ENCODE peak calls at places on chromosome X, in seven cellular contexts. D is GM23248; E is heart left ventricle; K is activated CD4-positive, CD25-positive, alpha-beta regulatory T cell; G is NCI-H1092 treated with DMSO at 0.1 percent for 48 hours; A is activated naive CD4-positive, alpha-beta T cell treated with anti-CD3 and anti-CD28 coated beads, Interleukin-2, amount 50 U/mL, for 72 hours; X is effector memory CD4-positive, alpha-beta T cell. Q is an unnamed sample.

GRCh38 chrX:22095306-22095705 is 63.2 kb downstream of the PHEX start:
- DNase-seq in D (peak; percentile 77), E (peak; percentile 42), X (no peak), K (no peak), A (no peak), G (no peak), Q (no peak)

GRCh38 chrX:13091111-13091765 is 46.8 kb upstream of the FAM9C start:
- DNase-seq in A (peak; percentile 15), G (no peak), X (no peak), K (no peak), D (no peak), E (no peak), Q (no peak)

GRCh38 chrX:151708821-151709220 is 7.0 kb upstream of the FATE1 start:
- DNase-seq in E (no peak), D (no peak), X (no peak), G (no peak), A (no peak), K (no peak), Q (no peak)

GRCh38 chrX:42495139-42495538 is 282.8 kb downstream of the PPP1R2C start:
- DNase-seq in G (peak; percentile 1), A (no peak), X (no peak), K (no peak), D (no peak), E (no peak), Q (peak; percentile 58)

GRCh38 chrX:144253356-144253755 is 369.5 kb downstream of the UBE2NL start:
- DNase-seq in X (no peak), G (no peak), E (no peak), K (no peak), A (no peak), D (no peak), Q (no peak)

GRCh38 chrX:53379747-53380146 is 42.7 kb downstream of the SMC1A start:
- DNase-seq in K (no peak), D (no peak), E (no peak), G (no peak), X (no peak), A (no peak), Q (no peak)

GRCh38 chrX:96424007-96424406 is 260.6 kb upstream of the DIAPH2 start:
- DNase-seq in G (no peak), K (no peak), X (no peak), E (no peak), A (no peak), D (peak; percentile 49), Q (no peak)

GRCh38 chrX:46820391-46821100 is 16.3 kb upstream of the RP2 start:
- DNase-seq in A (no peak), X (no peak), G (no peak), K (no peak), D (no peak), E (no peak), Q (no peak)

GRCh38 chrX:74063426-74064155 is 240.4 kb upstream of the ZCCHC13 start:
- DNase-seq in D (no peak), A (no peak), G (no peak), E (no peak), X (no peak), K (no peak), Q (no peak)

GRCh38 chrX:136847874-136848273 is 32.7 kb downstream of the RBMX start:
- DNase-seq in X (no peak), E (no peak), G (no peak), A (no peak), K (no peak), D (no peak), Q (no peak)

GRCh38 chrX:96987228-96987627 is 103.5 kb downstream of the RPA4 start:
- DNase-seq in D (peak; percentile 26), X (no peak), A (no peak), K (no peak), E (no peak), G (no peak), Q (no peak)

GRCh38 chrX:29617725-29618124 is 597.6 kb upstream of the MAGEB2 start:
- DNase-seq in K (no peak), G (no peak), E (no peak), X (no peak), A (no peak), D (peak; percentile 1), Q (no peak)

GRCh38 chrX:14528629-14529287 is 578 bp upstream of the GLRA2 start:
- DNase-seq in X (no peak), K (peak; percentile 2), D (peak; percentile 53), A (peak; percentile 56), G (peak; percentile 78), E (peak; percentile 31), Q (peak; percentile 41)

GRCh38 chrX:148333989-148334388 is 166.4 kb upstream of the AFF2 start:
- DNase-seq in E (no peak), D (no peak), G (no peak), A (no peak), K (no peak), X (no peak), Q (no peak)

GRCh38 chrX:44735498-44735897 is 108.3 kb upstream of the DUSP21 start:
- DNase-seq in K (no peak), G (no peak), D (no peak), X (no peak), E (no peak), A (no peak), Q (no peak)

GRCh38 chrX:8349816-8350544 is 114.7 kb upstream of the VCX3B start:
- DNase-seq in K (no peak), A (no peak), D (no peak), X (no peak), E (no peak), G (no peak), Q (no peak)

GRCh38 chrX:118251251-118251650 is 94.7 kb upstream of the WDR44 start:
- DNase-seq in X (no peak), E (no peak), A (no peak), G (no peak), D (peak; percentile 54), K (no peak), Q (no peak)

GRCh38 chrX:123962006-123962485 is 540 bp downstream of the STAG2 start:
- DNase-seq in G (no peak), E (no peak), D (peak; percentile 52), K (peak; percentile 3), X (no peak), A (no peak), Q (no peak)

GRCh38 chrX:141278306-141278705 is 36.0 kb upstream of the SPANXC start:
- DNase-seq in A (peak; percentile 2), K (no peak), G (peak; percentile 15), E (no peak), D (peak; percentile 29), X (no peak), Q (no peak)

GRCh38 chrX:120452131-120452530 is 17.0 kb downstream of the LAMP2 start:
- DNase-seq in G (peak; percentile 6), E (no peak), K (no peak), D (peak; percentile 59), X (no peak), A (no peak), Q (peak; percentile 52)

GRCh38 chrX:42746606-42747005 is 31.4 kb downstream of the PPP1R2C start:
- DNase-seq in E (no peak), D (peak; percentile 23), G (no peak), A (no peak), X (no peak), K (no peak), Q (no peak)

GRCh38 chrX:19888419-19888879 is 1.0 kb upstream of the SH3KBP1 start:
- DNase-seq in D (peak; percentile 80), A (peak; percentile 18), E (no peak), K (no peak), X (peak; percentile 7), G (peak; percentile 62), Q (no peak)

GRCh38 chrX:11135483-11136185 is 24.5 kb downstream of the HCCS start:
- DNase-seq in X (no peak), A (no peak), D (no peak), K (no peak), E (no peak), G (no peak), Q (no peak)

GRCh38 chrX:19625612-19626011 is 110.3 kb upstream of the MAP3K15 start:
- DNase-seq in X (peak; percentile 26), A (peak; percentile 27), D (peak; percentile 50), G (no peak), E (no peak), K (peak; percentile 6), Q (no peak)

GRCh38 chrX:46637937-46638336 is 64.4 kb downstream of the CHST7 start:
- DNase-seq in K (no peak), X (no peak), D (peak; percentile 39), G (no peak), E (no peak), A (no peak), Q (no peak)

GRCh38 chrX:16222123-16222522 is 54.8 kb downstream of the MAGEB17 start:
- DNase-seq in E (no peak), A (no peak), X (no peak), D (peak; percentile 47), G (no peak), K (no peak), Q (no peak)